ENCODE peak calls at places on chromosomes 12 and 14, in eight cellular contexts. One of them, this sample, is unnamed.

GRCh38 chr14:27327095-27327494 is 729.3 kb upstream of the NOVA1 start:
- DNase-seq in mammary epithelial cell: no peak
- DNase-seq in A673: no peak
- DNase-seq in neural progenitor cell: no peak
- DNase-seq in HCT116: no peak
- DNase-seq in fibroblast of lung: no peak
- DNase-seq in PC-3: no peak
- DNase-seq in HepG2: no peak
- DNase-seq in this sample: no peak

GRCh38 chr12:43914923-43915468 is 79.1 kb downstream of the TMEM117 start:
- DNase-seq in A673: peak; percentile 32
- DNase-seq in PC-3: peak; percentile 22
- DNase-seq in mammary epithelial cell: no peak
- DNase-seq in neural progenitor cell: peak; percentile 28
- DNase-seq in HCT116: no peak
- DNase-seq in fibroblast of lung: peak; percentile 1
- DNase-seq in HepG2: peak; percentile 10
- DNase-seq in this sample: no peak

GRCh38 chr14:100474176-100474575 is 113.0 kb downstream of the BEGAIN start:
- DNase-seq in HepG2: no peak
- DNase-seq in HCT116: no peak
- DNase-seq in neural progenitor cell: no peak
- DNase-seq in PC-3: no peak
- DNase-seq in fibroblast of lung: no peak
- DNase-seq in A673: no peak
- DNase-seq in mammary epithelial cell: no peak
- DNase-seq in this sample: no peak

GRCh38 chr12:32126720-32127119 is 20.1 kb downstream of the BICD1 start:
- DNase-seq in fibroblast of lung: no peak
- DNase-seq in HCT116: no peak
- DNase-seq in PC-3: peak; percentile 78
- DNase-seq in neural progenitor cell: no peak
- DNase-seq in HepG2: no peak
- DNase-seq in mammary epithelial cell: peak; percentile 73
- DNase-seq in A673: no peak
- DNase-seq in this sample: no peak

GRCh38 chr12:65868878-65869277 is 44.6 kb downstream of the HMGA2 start:
- DNase-seq in HCT116: no peak
- DNase-seq in neural progenitor cell: no peak
- DNase-seq in mammary epithelial cell: no peak
- DNase-seq in HepG2: no peak
- DNase-seq in A673: no peak
- DNase-seq in fibroblast of lung: no peak
- DNase-seq in PC-3: no peak
- DNase-seq in this sample: no peak

GRCh38 chr14:103260629-103261124 is 73.4 kb upstream of the EIF5 start:
- DNase-seq in HepG2: no peak
- DNase-seq in fibroblast of lung: peak; percentile 44
- DNase-seq in PC-3: peak; percentile 63
- DNase-seq in neural progenitor cell: no peak
- DNase-seq in A673: peak; percentile 45
- DNase-seq in HCT116: no peak
- DNase-seq in mammary epithelial cell: peak; percentile 92
- DNase-seq in this sample: peak; percentile 73

GRCh38 chr14:50675597-50675996 is 7.5 kb upstream of the SAV1 start:
- DNase-seq in HCT116: no peak
- DNase-seq in HepG2: no peak
- DNase-seq in mammary epithelial cell: no peak
- DNase-seq in fibroblast of lung: no peak
- DNase-seq in PC-3: peak; percentile 62
- DNase-seq in A673: no peak
- DNase-seq in neural progenitor cell: no peak
- DNase-seq in this sample: no peak

GRCh38 chr12:104632724-104633181 is 176.0 kb downstream of the CHST11 start:
- DNase-seq in neural progenitor cell: no peak
- DNase-seq in mammary epithelial cell: no peak
- DNase-seq in A673: no peak
- DNase-seq in HepG2: no peak
- DNase-seq in fibroblast of lung: peak; percentile 55
- DNase-seq in PC-3: no peak
- DNase-seq in HCT116: no peak
- DNase-seq in this sample: no peak

GRCh38 chr12:27462151-27462694 is 15.7 kb downstream of the SMCO2 start:
- DNase-seq in HCT116: no peak
- DNase-seq in fibroblast of lung: peak; percentile 75
- DNase-seq in PC-3: peak; percentile 73
- DNase-seq in neural progenitor cell: no peak
- DNase-seq in HepG2: no peak
- DNase-seq in mammary epithelial cell: peak; percentile 66
- DNase-seq in A673: peak; percentile 7
- DNase-seq in this sample: peak; percentile 97

GRCh38 chr12:77325505-77325904 is 260.1 kb upstream of the E2F7 start:
- DNase-seq in A673: no peak
- DNase-seq in HCT116: no peak
- DNase-seq in HepG2: no peak
- DNase-seq in PC-3: no peak
- DNase-seq in mammary epithelial cell: no peak
- DNase-seq in fibroblast of lung: no peak
- DNase-seq in neural progenitor cell: peak; percentile 62
- DNase-seq in this sample: no peak

GRCh38 chr14:32697704-32698103 is 241.0 kb upstream of the NPAS3 start:
- DNase-seq in neural progenitor cell: no peak
- DNase-seq in HCT116: no peak
- DNase-seq in fibroblast of lung: peak; percentile 25
- DNase-seq in PC-3: peak; percentile 72
- DNase-seq in mammary epithelial cell: peak; percentile 12
- DNase-seq in A673: peak; percentile 79
- DNase-seq in HepG2: no peak
- DNase-seq in this sample: peak; percentile 27

GRCh38 chr12:57745485-57745881 is 644 bp downstream of the TSPAN31 start:
- DNase-seq in mammary epithelial cell: no peak
- DNase-seq in HepG2: no peak
- DNase-seq in A673: no peak
- DNase-seq in PC-3: no peak
- DNase-seq in HCT116: no peak
- DNase-seq in neural progenitor cell: peak; percentile 38
- DNase-seq in fibroblast of lung: no peak
- DNase-seq in this sample: no peak

GRCh38 chr12:71060426-71060825 is 97.4 kb downstream of the TSPAN8 start:
- DNase-seq in HepG2: no peak
- DNase-seq in A673: peak; percentile 27
- DNase-seq in fibroblast of lung: no peak
- DNase-seq in HCT116: no peak
- DNase-seq in mammary epithelial cell: no peak
- DNase-seq in PC-3: no peak
- DNase-seq in neural progenitor cell: peak; percentile 27
- DNase-seq in this sample: no peak

GRCh38 chr14:56131004-56131864 is 13.0 kb downstream of the PELI2 start:
- DNase-seq in PC-3: no peak
- DNase-seq in HepG2: no peak
- DNase-seq in HCT116: no peak
- DNase-seq in neural progenitor cell: no peak
- DNase-seq in A673: no peak
- DNase-seq in mammary epithelial cell: no peak
- DNase-seq in fibroblast of lung: no peak
- DNase-seq in this sample: no peak

GRCh38 chr12:107108995-107109508 is 15.7 kb upstream of the CRY1 start:
- DNase-seq in HCT116: no peak
- DNase-seq in HepG2: no peak
- DNase-seq in A673: no peak
- DNase-seq in PC-3: no peak
- DNase-seq in neural progenitor cell: no peak
- DNase-seq in fibroblast of lung: no peak
- DNase-seq in mammary epithelial cell: no peak
- DNase-seq in this sample: no peak

GRCh38 chr12:39502657-39503056 is 59.7 kb upstream of the KIF21A start:
- DNase-seq in HCT116: no peak
- DNase-seq in A673: no peak
- DNase-seq in HepG2: no peak
- DNase-seq in mammary epithelial cell: no peak
- DNase-seq in neural progenitor cell: peak; percentile 65
- DNase-seq in fibroblast of lung: no peak
- DNase-seq in PC-3: no peak
- DNase-seq in this sample: no peak

GRCh38 chr12:45343269-45344051 is 127.6 kb downstream of the ANO6 start:
- DNase-seq in A673: no peak
- DNase-seq in mammary epithelial cell: peak; percentile 54
- DNase-seq in fibroblast of lung: peak; percentile 35
- DNase-seq in PC-3: peak; percentile 62
- DNase-seq in neural progenitor cell: no peak
- DNase-seq in HCT116: no peak
- DNase-seq in HepG2: peak; percentile 46
- DNase-seq in this sample: no peak

GRCh38 chr12:121701667-121702277 is 10.8 kb upstream of the TMEM120B start:
- DNase-seq in HepG2: no peak
- DNase-seq in neural progenitor cell: no peak
- DNase-seq in HCT116: no peak
- DNase-seq in PC-3: no peak
- DNase-seq in fibroblast of lung: no peak
- DNase-seq in A673: no peak
- DNase-seq in mammary epithelial cell: no peak
- DNase-seq in this sample: no peak

GRCh38 chr12:102950950-102951490 is 6.5 kb upstream of the ASCL1 start:
- DNase-seq in A673: no peak
- DNase-seq in PC-3: no peak
- DNase-seq in mammary epithelial cell: no peak
- DNase-seq in fibroblast of lung: no peak
- DNase-seq in neural progenitor cell: peak; percentile 22
- DNase-seq in HCT116: no peak
- DNase-seq in HepG2: no peak
- DNase-seq in this sample: no peak

GRCh38 chr14:93989939-93990338 is 7.2 kb upstream of the CCDC197 start:
- DNase-seq in A673: no peak
- DNase-seq in HepG2: peak; percentile 82
- DNase-seq in PC-3: no peak
- DNase-seq in neural progenitor cell: no peak
- DNase-seq in mammary epithelial cell: no peak
- DNase-seq in HCT116: no peak
- DNase-seq in fibroblast of lung: no peak
- DNase-seq in this sample: no peak

GRCh38 chr14:21350539-21350938 is 33.3 kb downstream of the SUPT16H start:
- DNase-seq in HepG2: no peak
- DNase-seq in mammary epithelial cell: no peak
- DNase-seq in HCT116: no peak
- DNase-seq in A673: peak; percentile 33
- DNase-seq in PC-3: no peak
- DNase-seq in fibroblast of lung: no peak
- DNase-seq in neural progenitor cell: no peak
- DNase-seq in this sample: no peak

GRCh38 chr12:65501093-65501621 is 222.7 kb downstream of the MSRB3 start:
- DNase-seq in HCT116: no peak
- DNase-seq in fibroblast of lung: peak; percentile 63
- DNase-seq in A673: no peak
- DNase-seq in mammary epithelial cell: no peak
- DNase-seq in HepG2: no peak
- DNase-seq in neural progenitor cell: no peak
- DNase-seq in PC-3: no peak
- DNase-seq in this sample: peak; percentile 21

GRCh38 chr12:70007687-70008086 is 182.7 kb downstream of the MYRFL start:
- DNase-seq in A673: no peak
- DNase-seq in mammary epithelial cell: peak; percentile 59
- DNase-seq in HCT116: no peak
- DNase-seq in fibroblast of lung: no peak
- DNase-seq in neural progenitor cell: no peak
- DNase-seq in PC-3: peak; percentile 90
- DNase-seq in HepG2: no peak
- DNase-seq in this sample: no peak

DNA sequence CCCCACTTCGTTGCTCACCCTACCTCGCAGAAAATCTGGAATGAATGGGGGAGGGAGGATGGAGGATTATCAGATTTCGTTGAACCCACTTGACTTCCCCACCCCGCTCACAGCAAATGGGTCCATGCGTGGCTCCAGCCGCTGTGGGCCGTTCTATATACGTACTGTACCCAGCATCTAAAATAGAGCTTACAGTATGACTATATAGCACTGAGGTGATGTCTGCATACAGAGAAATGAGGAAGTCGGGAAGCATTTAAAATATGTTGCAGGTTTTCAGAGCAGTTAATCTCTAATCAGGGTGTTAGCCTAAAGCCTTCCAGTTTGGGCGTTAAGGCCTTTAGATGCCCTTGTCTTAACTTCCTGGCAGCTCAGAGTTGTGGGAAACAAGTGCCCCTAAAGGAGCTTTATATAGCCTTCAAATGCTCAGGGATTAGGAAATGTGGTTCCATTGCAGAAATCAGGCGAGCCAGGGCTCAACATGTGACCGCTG is 1.4 kb downstream of the BICDL1 start:
- DNase-seq in neural progenitor cell: peak; percentile 28
- DNase-seq in A673: no peak
- DNase-seq in fibroblast of lung: no peak
- DNase-seq in mammary epithelial cell: no peak
- DNase-seq in HepG2: no peak
- DNase-seq in HCT116: no peak
- DNase-seq in PC-3: no peak
- DNase-seq in this sample: no peak
- TF ChIP-seq EZH2 in neural progenitor cell: no peak
- TF ChIP-seq EZH2 in A673: no peak
- TF ChIP-seq EZH2 in fibroblast of lung: no peak
- TF ChIP-seq EZH2 in mammary epithelial cell: no peak
- TF ChIP-seq EZH2 in HepG2: no peak
- TF ChIP-seq EZH2 in HCT116: no peak
- TF ChIP-seq EZH2 in PC-3: no peak
- TF ChIP-seq EZH2 in this sample: peak; percentile 50

GRCh38 chr12:54004063-54004840 is 4.3 kb downstream of the HOXC9 start:
- DNase-seq in mammary epithelial cell: no peak
- DNase-seq in PC-3: no peak
- DNase-seq in fibroblast of lung: no peak
- DNase-seq in neural progenitor cell: no peak
- DNase-seq in HepG2: no peak
- DNase-seq in HCT116: no peak
- DNase-seq in A673: no peak
- DNase-seq in this sample: no peak
- TF ChIP-seq EZH2 in mammary epithelial cell: no peak
- TF ChIP-seq EZH2 in PC-3: no peak
- TF ChIP-seq EZH2 in fibroblast of lung: no peak
- TF ChIP-seq EZH2 in neural progenitor cell: no peak
- TF ChIP-seq EZH2 in HepG2: no peak
- TF ChIP-seq EZH2 in HCT116: no peak
- TF ChIP-seq EZH2 in A673: no peak
- TF ChIP-seq EZH2 in this sample: no peak

DNA sequence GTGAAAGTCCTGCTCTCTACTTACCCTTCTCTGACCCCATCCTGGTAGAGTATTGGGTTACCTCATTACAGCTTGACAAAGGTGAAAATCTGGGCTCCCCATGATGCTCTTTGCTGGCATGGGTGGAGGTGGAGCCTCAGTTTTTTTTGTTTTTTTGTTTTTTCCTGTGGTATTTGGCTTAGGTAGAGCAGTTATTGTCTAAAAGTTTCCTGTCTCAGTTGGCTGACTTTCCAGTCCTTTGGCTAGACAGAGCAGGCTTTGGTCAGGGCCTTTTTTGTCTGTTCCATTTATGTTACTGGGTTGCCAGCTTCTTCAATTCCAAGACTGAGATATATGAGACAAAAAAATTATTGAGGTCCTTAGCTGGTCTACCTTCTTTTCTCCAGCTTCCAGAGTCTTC is 163.4 kb downstream of the GALC start:
- DNase-seq in HCT116: no peak
- DNase-seq in PC-3: no peak
- DNase-seq in mammary epithelial cell: no peak
- DNase-seq in fibroblast of lung: no peak
- DNase-seq in neural progenitor cell: no peak
- DNase-seq in HepG2: no peak
- DNase-seq in A673: no peak
- DNase-seq in this sample: no peak
- TF ChIP-seq EZH2 in HCT116: no peak
- TF ChIP-seq EZH2 in PC-3: no peak
- TF ChIP-seq EZH2 in mammary epithelial cell: no peak
- TF ChIP-seq EZH2 in fibroblast of lung: no peak
- TF ChIP-seq EZH2 in neural progenitor cell: no peak
- TF ChIP-seq EZH2 in HepG2: no peak
- TF ChIP-seq EZH2 in A673: no peak
- TF ChIP-seq EZH2 in this sample: no peak

GRCh38 chr14:89291351-89291940 is 125.6 kb downstream of the FOXN3 start:
- DNase-seq in PC-3: no peak
- DNase-seq in neural progenitor cell: no peak
- DNase-seq in HCT116: no peak
- DNase-seq in HepG2: no peak
- DNase-seq in A673: no peak
- DNase-seq in mammary epithelial cell: no peak
- DNase-seq in fibroblast of lung: no peak
- DNase-seq in this sample: no peak
- TF ChIP-seq EZH2 in PC-3: no peak
- TF ChIP-seq EZH2 in neural progenitor cell: no peak
- TF ChIP-seq EZH2 in HCT116: no peak
- TF ChIP-seq EZH2 in HepG2: no peak
- TF ChIP-seq EZH2 in A673: no peak
- TF ChIP-seq EZH2 in mammary epithelial cell: no peak
- TF ChIP-seq EZH2 in fibroblast of lung: no peak
- TF ChIP-seq EZH2 in this sample: no peak

This sample was measured in endothelial cell of umbilical vein.